ENCODE peak calls at places on chromosomes 7 and 10, in five cellular contexts. Y is ovary, I is MM.1S, E is heart left ventricle, P is prostate gland. Z is an unnamed sample.

GRCh38 chr7:137943132-137943551 is 58.7 kb downstream of the CREB3L2 start:
- DNase-seq in I (no peak), Y (peak; percentile 82), P (no peak), E (peak; percentile 52), Z (no peak)

GRCh38 chr7:150996289-150997074 is 5.7 kb downstream of the NOS3 start:
- DNase-seq in Y (no peak), P (no peak), E (no peak), I (no peak), Z (no peak)

GRCh38 chr10:3902054-3902808 is 117.2 kb upstream of the KLF6 start:
- DNase-seq in I (peak; percentile 87), Y (no peak), P (no peak), E (peak; percentile 33), Z (no peak)

GRCh38 chr7:83882551-83882950 is 233.6 kb upstream of the SEMA3E start:
- DNase-seq in P (no peak), Y (no peak), I (no peak), E (no peak), Z (no peak)

GRCh38 chr7:14762552-14762951 is 140.0 kb downstream of the DGKB start:
- DNase-seq in P (no peak), Y (no peak), E (no peak), I (no peak), Z (no peak)

GRCh38 chr10:60426425-60426824 is 36.8 kb upstream of the ANK3 start:
- DNase-seq in I (no peak), E (no peak), P (no peak), Y (no peak), Z (no peak)

GRCh38 chr10:5691786-5692185 is 7.1 kb downstream of the TASOR2 start:
- DNase-seq in I (no peak), Y (no peak), P (no peak), E (no peak), Z (no peak)

GRCh38 chr7:150967332-150967731 is 10.8 kb downstream of the KCNH2 start:
- DNase-seq in E (no peak), I (no peak), P (no peak), Y (no peak), Z (no peak)

GRCh38 chr10:73889014-73889413 is 14.7 kb upstream of the CAMK2G start:
- DNase-seq in E (peak; percentile 81), I (no peak), P (peak; percentile 90), Y (no peak), Z (no peak)

GRCh38 chr10:128908109-128908898 is 558.7 kb upstream of the MGMT start:
- DNase-seq in Y (no peak), I (peak; percentile 93), E (no peak), P (no peak), Z (no peak)

GRCh38 chr10:71302874-71303568 is 16.0 kb upstream of the SLC29A3 start:
- DNase-seq in I (peak; percentile 68), Y (no peak), E (no peak), P (no peak), Z (peak; percentile 16)

GRCh38 chr10:27637601-27638000 is 108.0 kb downstream of the MKX start:
- DNase-seq in E (no peak), P (no peak), Y (no peak), I (no peak), Z (peak; percentile 56)

GRCh38 chr7:27251513-27252306 is 9.1 kb downstream of the EVX1 start:
- DNase-seq in E (no peak), P (no peak), Y (no peak), I (no peak), Z (no peak)

GRCh38 chr7:129990403-129991192 is 37.8 kb upstream of the UBE2H start:
- DNase-seq in I (no peak), P (no peak), Y (no peak), E (peak; percentile 27), Z (no peak)

GRCh38 chr7:20700491-20701231 is 85.2 kb downstream of the ABCB5 start:
- DNase-seq in P (no peak), E (no peak), I (no peak), Y (no peak), Z (no peak)

GRCh38 chr10:85575441-85575840 is 791.2 kb downstream of the GRID1 start:
- DNase-seq in I (no peak), P (no peak), E (no peak), Y (no peak), Z (no peak)

GRCh38 chr10:125283831-125284614 is 123.7 kb upstream of the CTBP2 start:
- DNase-seq in I (no peak), P (no peak), Y (no peak), E (no peak), Z (no peak)

GRCh38 chr10:112832959-112833358 is 117.1 kb upstream of the TCF7L2 start:
- DNase-seq in I (no peak), E (no peak), Y (no peak), P (no peak), Z (no peak)

GRCh38 chr7:67302113-67303039 is 305.7 kb downstream of the TYW1 start:
- DNase-seq in Y (peak; percentile 100), E (peak; percentile 100), P (peak; percentile 99), I (peak; percentile 99), Z (peak; percentile 96)
- TF ChIP-seq CTCF in Y (peak; percentile 69), E (peak; percentile 61), P (peak; percentile 70), I (peak; percentile 17), Z (peak; percentile 15)

GRCh38 chr7:30908681-30909080 is 3.0 kb upstream of the AQP1 start:
- DNase-seq in E (no peak), I (no peak), P (no peak), Y (no peak), Z (no peak)
- TF ChIP-seq CTCF in E (no peak), I (peak; percentile 16), P (no peak), Y (no peak), Z (no peak)

DNA sequence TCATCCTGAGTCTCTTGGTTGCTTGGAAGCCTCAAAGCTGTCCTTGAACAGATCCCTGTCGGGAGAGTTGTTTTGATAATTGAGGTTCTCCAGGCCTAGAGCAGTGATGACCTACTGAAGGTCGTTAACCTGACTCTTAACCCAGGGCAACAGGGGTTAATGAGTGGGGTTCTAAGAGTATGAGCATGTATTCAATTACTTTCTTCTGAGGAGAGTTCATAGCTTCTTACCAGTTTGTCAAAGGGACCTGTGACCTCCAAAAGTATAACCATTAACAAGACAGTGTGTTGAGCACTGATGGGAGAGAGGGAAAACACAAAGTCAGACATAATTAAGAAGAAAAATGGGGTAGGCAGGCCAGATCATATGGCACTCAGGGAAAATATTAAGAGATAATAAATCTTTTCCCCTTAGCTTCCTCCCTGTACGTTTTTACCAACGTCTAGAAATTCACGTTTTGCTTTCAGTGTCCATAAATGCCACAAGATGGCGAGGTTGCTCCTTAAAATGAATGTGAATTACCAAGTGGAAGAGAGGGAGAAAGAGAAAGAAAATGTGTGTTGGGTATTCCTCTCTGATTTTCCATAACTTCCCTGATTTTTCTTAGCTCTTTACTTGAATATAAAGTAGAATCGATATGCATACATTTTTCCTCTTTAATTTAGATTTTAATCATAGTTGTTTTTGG is 97.6 kb downstream of the SUGCT start:
- DNase-seq in P (peak; percentile 9), E (no peak), I (peak; percentile 73), Y (peak; percentile 30), Z (peak; percentile 45)
- TF ChIP-seq CTCF in P (peak; percentile 61), E (peak; percentile 53), I (peak; percentile 72), Y (peak; percentile 41), Z (peak; percentile 59)

GRCh38 chr10:50439806-50440205 is 183.9 kb downstream of the SGMS1 start:
- DNase-seq in Y (no peak), E (no peak), I (no peak), P (no peak), Z (no peak)
- TF ChIP-seq CTCF in Y (no peak), E (no peak), I (no peak), P (no peak), Z (no peak)

DNA sequence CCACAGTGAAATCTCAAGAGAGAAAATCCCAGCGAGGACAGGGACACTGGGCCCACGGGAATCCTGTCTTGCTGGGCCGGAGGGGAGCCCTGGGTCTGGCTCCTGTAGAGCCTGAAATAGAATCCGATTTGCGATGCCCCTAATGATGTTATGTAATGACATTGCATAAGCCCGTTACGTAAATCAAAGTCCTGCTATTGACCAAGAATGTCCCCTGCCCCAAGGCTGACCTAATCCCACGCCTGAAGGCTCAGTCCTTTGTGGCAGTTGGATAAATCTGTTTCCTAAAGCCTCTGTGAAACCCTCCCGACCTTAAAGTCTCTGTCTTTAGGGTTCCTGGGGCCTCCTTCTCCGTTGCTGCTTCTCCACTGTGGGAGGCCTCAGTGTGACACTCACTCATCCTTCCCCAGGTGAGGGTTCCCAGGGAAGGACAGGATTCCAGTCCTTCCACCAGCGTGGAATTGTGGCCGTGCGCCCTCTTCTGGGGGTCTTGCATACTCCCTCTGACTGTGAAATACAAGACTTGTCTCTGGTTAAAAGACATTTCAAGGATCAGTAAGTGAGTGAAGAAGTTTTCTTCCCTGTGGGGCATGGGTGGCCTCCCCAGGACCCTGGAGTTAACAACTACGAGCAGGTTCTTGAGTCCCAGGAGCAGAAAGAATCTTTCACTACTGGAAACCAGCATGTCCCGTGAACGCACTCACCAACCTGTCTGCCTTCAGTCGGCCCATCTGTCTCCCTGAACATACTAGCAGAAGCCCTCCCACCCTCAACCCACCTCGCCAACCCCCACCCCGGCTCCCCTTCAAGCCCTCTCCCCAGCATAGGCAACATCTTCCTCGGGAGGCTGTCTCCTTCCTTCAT is 19.8 kb downstream of the ZNF467 start:
- DNase-seq in Y (no peak), E (peak; percentile 53), P (no peak), I (no peak), Z (no peak)
- TF ChIP-seq CTCF in Y (no peak), E (peak; percentile 56), P (peak; percentile 47), I (peak; percentile 75), Z (peak; percentile 63)

DNA sequence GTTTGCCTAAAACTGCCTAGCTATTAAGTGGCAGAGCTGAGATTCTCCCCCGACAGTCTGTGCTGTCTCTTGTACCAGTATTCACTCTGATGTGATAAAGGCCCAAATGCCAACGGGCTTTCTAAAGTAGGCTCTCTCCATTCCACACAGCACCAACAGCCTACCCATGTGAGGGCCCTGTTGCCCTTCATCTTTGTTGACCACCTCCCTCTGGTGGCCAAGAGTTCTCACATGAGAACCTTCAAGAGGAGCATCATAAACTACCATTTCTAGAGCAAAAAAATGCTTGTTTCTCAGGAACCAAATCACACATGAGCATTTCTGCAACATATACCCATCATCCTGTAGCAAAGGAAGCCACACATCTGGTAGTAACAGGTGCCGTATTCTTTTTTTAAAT is 185.8 kb downstream of the GRM8 start:
- DNase-seq in P (peak; percentile 10), Y (no peak), I (peak; percentile 43), E (no peak), Z (no peak)
- TF ChIP-seq CTCF in P (no peak), Y (no peak), I (peak; percentile 33), E (no peak), Z (no peak)

GRCh38 chr10:70053212-70053895 is 708 bp downstream of the MACROH2A2 start:
- DNase-seq in I (no peak), E (peak; percentile 50), Y (peak; percentile 20), P (no peak), Z (no peak)

GRCh38 chr10:70054902-70055301 is 2.3 kb downstream of the MACROH2A2 start:
- DNase-seq in E (no peak), Y (no peak), I (no peak), P (no peak), Z (no peak)

GRCh38 chr10:70055550-70055949 is 2.9 kb downstream of the MACROH2A2 start:
- DNase-seq in I (no peak), Y (no peak), P (no peak), E (no peak), Z (no peak)

GRCh38 chr10:70052462-70053211 is at the start of gene MACROH2A2:
- DNase-seq in E (peak; percentile 70), Y (peak; percentile 65), P (peak; percentile 63), I (no peak), Z (peak; percentile 35)

GRCh38 chr10:70053896-70054641 is 1.4 kb downstream of the MACROH2A2 start:
- DNase-seq in Y (peak; percentile 24), P (no peak), I (no peak), E (peak; percentile 28), Z (no peak)
- TF ChIP-seq CTCF in Y (no peak), P (no peak), I (no peak), E (no peak), Z (peak; percentile 25)